ENCODE peak calls at places on chromosomes 4 and X, in seven cellular contexts. P, B, Q, F, I, G and M are unnamed samples.

GRCh38 chrX:153662266-153662665 is 11.3 kb downstream of the PNCK start:
- DNase-seq in P (peak), B (no peak), Q (peak), F (no peak), I (peak), G (no peak), M (peak)

GRCh38 chr4:38867478-38868054 is at the start of gene FAM114A1:
- DNase-seq in P (peak), B (peak), Q (peak), F (peak), I (peak), G (no peak), M (peak)

GRCh38 chr4:10173754-10174749 is 57.5 kb upstream of the WDR1 start:
- DNase-seq in P (no peak), B (no peak), Q (no peak), F (no peak), I (no peak), G (no peak), M (no peak)

GRCh38 chr4:180767330-180767729 is 1475.9 kb upstream of the TENM3 start:
- DNase-seq in P (no peak), B (no peak), Q (no peak), F (no peak), I (no peak), G (no peak), M (no peak)

GRCh38 chr4:40953253-40954118 is 203.7 kb downstream of the NSUN7 start:
- DNase-seq in P (peak), B (no peak), Q (no peak), F (no peak), I (no peak), G (no peak), M (no peak)

GRCh38 chr4:61312526-61312925 is 112.4 kb downstream of the ADGRL3 start:
- DNase-seq in P (no peak), B (no peak), Q (no peak), F (no peak), I (no peak), G (peak), M (no peak)

GRCh38 chr4:128809477-128810330 is at the start of gene JADE1:
- DNase-seq in P (peak), B (peak), Q (peak), F (peak), I (peak), G (peak), M (peak)

GRCh38 chrX:134599173-134599914 is 58.9 kb downstream of the PLAC1 start:
- DNase-seq in P (no peak), B (no peak), Q (no peak), F (no peak), I (peak), G (no peak), M (no peak)

GRCh38 chr4:103403619-103404018 is 205.5 kb upstream of the CENPE start:
- DNase-seq in P (no peak), B (no peak), Q (no peak), F (no peak), I (no peak), G (no peak), M (no peak)

GRCh38 chrX:86013792-86014191 is 33.6 kb downstream of the CHM start:
- DNase-seq in P (no peak), B (no peak), Q (no peak), F (no peak), I (no peak), G (no peak), M (no peak)

GRCh38 chr4:170003071-170004070 is 22.8 kb downstream of the MFAP3L start:
- DNase-seq in P (no peak), B (no peak), Q (no peak), F (no peak), I (no peak), G (no peak), M (no peak)

GRCh38 chrX:11756354-11757318 is 1.4 kb upstream of the MSL3 start:
- DNase-seq in P (no peak), B (no peak), Q (no peak), F (no peak), I (no peak), G (no peak), M (no peak)

GRCh38 chrX:154043003-154043402 is 23.3 kb upstream of the IRAK1 start:
- DNase-seq in P (no peak), B (no peak), Q (no peak), F (no peak), I (no peak), G (peak), M (no peak)

GRCh38 chr4:2015008-2015407 is 6.2 kb upstream of the NELFA start:
- DNase-seq in P (no peak), B (no peak), Q (no peak), F (no peak), I (no peak), G (no peak), M (no peak)

GRCh38 chr4:100206850-100207249 is 16.6 kb upstream of the DDIT4L start:
- DNase-seq in P (no peak), B (no peak), Q (no peak), F (no peak), I (no peak), G (no peak), M (no peak)

GRCh38 chr4:40629401-40630334 is at the start of gene RBM47:
- DNase-seq in P (peak), B (peak), Q (peak), F (peak), I (no peak), G (no peak), M (peak)